ENCODE peak calls at places on chromosomes 6 and 20, in ten cellular contexts. N, D, R, A, S, P, M, L, Q and C are unnamed samples.

GRCh38 chr6:44563397-44563796 is 175.9 kb downstream of the CDC5L start:
- DNase-seq in Q (no peak), L (no peak), N (no peak), S (no peak), M (peak; percentile 13), A (no peak), D (no peak), R (no peak), P (no peak), C (peak; percentile 46)

GRCh38 chr20:32535953-32536823 is 48.9 kb downstream of the NOL4L start:
- DNase-seq in L (peak; percentile 69), A (peak; percentile 96), M (no peak), P (no peak), N (peak; percentile 75), Q (peak; percentile 63), S (peak; percentile 88), D (peak; percentile 69), R (peak; percentile 72), C (no peak)

GRCh38 chr20:13089950-13090469 is 81.2 kb downstream of the SPTLC3 start:
- DNase-seq in N (no peak), R (no peak), Q (no peak), P (no peak), A (no peak), S (no peak), D (no peak), L (no peak), M (no peak), C (no peak)

GRCh38 chr20:20370087-20370575 is 2.2 kb downstream of the INSM1 start:
- DNase-seq in L (no peak), P (no peak), A (no peak), N (no peak), D (no peak), M (no peak), S (no peak), R (no peak), Q (no peak), C (no peak)

GRCh38 chr20:35907017-35907685 is 47.2 kb downstream of the SCAND1 start:
- DNase-seq in P (no peak), N (no peak), A (no peak), Q (no peak), D (no peak), S (no peak), M (peak; percentile 63), R (no peak), L (no peak), C (no peak)

GRCh38 chr20:33653218-33653899 is 8.8 kb upstream of the C20orf144 start:
- DNase-seq in D (peak; percentile 85), R (peak; percentile 71), Q (peak; percentile 63), L (peak; percentile 70), S (peak; percentile 32), N (no peak), A (peak; percentile 75), M (peak; percentile 60), P (peak; percentile 69), C (no peak)

GRCh38 chr20:48684501-48685041 is 143.2 kb downstream of the PREX1 start:
- DNase-seq in M (no peak), N (no peak), S (no peak), R (peak; percentile 81), D (no peak), A (no peak), P (no peak), L (peak; percentile 68), Q (peak; percentile 44), C (no peak)

GRCh38 chr6:128827675-128828464 is 55.1 kb upstream of the LAMA2 start:
- DNase-seq in M (no peak), D (no peak), L (no peak), N (no peak), A (no peak), S (no peak), P (no peak), Q (no peak), R (no peak), C (no peak)

DNA sequence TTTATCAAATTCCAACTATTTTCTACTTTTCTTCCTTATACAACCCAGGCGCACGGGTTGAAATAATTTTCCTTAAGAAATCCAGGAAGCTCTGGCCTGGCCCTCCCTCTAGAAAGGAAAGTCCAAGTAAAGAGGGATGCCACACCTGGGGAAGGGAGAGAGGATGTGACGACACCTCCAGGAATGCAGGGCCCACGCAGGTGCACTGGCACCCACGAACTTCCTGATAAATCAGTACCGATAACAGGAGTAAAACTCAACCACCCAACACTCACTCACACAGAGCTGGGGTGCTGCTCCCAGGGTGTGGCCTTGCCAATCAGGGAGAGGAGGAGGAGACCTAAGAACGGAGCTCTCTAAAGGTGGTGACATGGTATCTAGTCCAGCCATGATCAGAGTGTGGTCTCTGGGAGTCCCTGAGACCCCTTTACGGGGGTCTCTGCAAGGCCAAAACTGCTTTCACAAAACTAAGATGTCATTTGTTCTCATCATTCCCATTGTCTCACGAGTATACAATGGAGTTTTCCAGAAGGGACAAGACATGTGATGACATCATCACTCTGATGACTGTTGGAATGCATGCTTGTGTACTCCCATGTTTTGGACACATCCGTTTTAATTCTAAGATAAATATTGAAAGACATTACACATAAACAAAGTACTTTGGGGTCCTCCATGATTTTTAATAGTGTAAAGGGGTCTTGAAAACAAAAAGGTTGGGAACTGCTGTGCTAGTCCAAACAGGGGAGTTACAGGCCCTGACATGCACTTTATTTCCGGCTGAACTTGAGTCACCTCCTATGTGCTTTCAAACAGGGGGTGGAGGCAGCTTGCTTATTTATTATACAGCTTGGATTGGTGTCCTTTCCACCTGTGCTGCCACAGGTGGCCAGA is 2.2 kb upstream of the PARD6B start:
- DNase-seq in A (no peak), S (no peak), M (no peak), R (peak; percentile 75), L (no peak), P (peak; percentile 66), Q (no peak), N (no peak), D (peak; percentile 95), C (peak; percentile 85)
- H3K27ac ChIP-seq in A (peak overlapping the region; percentile 64), S (no peak overlapping the region), M (no peak overlapping the region), R (peak overlapping the region; percentile 85), L (peak overlapping the region; percentile 86), P (peak overlapping the region; percentile 88), Q (no peak overlapping the region), N (peak overlapping the region; percentile 95), D (peak overlapping the region; percentile 79), C (peak overlapping the region; percentile 100)

DNA sequence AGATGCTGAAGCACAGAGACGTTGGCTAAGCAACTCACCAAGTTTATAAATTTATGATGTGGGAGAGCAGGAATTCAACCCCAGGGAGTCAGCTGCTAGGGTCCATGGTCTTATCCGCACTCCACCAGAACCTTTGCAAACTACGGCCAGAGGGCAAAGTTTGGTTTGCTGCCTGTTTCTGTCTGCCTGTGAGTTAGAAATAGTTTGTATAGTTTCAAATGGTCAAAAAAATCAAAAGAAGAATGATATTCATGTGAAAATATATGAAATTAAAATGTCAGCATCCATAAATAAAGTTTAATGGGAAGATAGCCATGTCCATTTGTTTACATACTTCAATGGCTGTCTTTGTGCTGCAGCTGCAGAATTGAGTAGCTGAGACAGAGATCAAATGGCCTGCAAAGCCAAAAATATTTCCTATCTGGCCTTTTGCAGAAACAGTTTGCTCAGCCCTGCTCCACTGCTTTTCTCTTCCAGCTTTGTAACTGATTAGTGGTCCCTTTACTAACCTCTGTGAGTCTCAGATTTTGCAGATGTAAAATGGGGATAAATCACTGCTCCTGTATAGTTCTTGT is 83.8 kb upstream of the ZFP64 start:
- DNase-seq in M (no peak), R (no peak), Q (no peak), S (no peak), P (peak; percentile 47), N (no peak), L (no peak), A (no peak), D (no peak), C (no peak)
- H3K27ac ChIP-seq in M (no peak overlapping the region), R (no peak overlapping the region), Q (no peak overlapping the region), S (no peak overlapping the region), P (no peak overlapping the region), N (no peak overlapping the region), L (no peak overlapping the region), A (no peak overlapping the region), D (no peak overlapping the region), C (no peak overlapping the region)

DNA sequence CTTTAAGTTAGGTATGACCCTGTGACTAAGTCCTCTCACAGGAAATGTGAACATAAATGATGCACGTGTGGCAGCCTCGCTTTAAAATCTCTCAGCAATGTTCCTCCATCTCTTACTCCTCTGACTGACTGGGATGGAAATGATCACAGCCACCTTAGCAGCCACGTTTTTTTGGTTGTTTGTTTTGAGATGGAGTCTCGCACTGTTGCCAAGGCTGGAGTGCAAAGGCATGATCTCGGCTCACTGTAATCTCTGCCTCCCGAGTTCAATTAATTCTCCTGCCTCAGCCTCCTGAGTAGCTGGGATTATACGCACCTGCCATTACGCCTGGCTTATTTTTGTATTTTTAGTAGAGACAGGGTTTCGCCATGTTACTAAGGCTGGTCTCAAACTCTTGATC is 35.8 kb upstream of the HAO1 start:
- DNase-seq in N (no peak), P (no peak), D (no peak), Q (no peak), S (no peak), M (no peak), R (no peak), A (no peak), L (no peak), C (no peak)
- H3K27ac ChIP-seq in N (no peak overlapping the region), P (no peak overlapping the region), D (no peak overlapping the region), Q (no peak overlapping the region), S (no peak overlapping the region), M (no peak overlapping the region), R (no peak overlapping the region), A (no peak overlapping the region), L (no peak overlapping the region), C (no peak overlapping the region)

DNA sequence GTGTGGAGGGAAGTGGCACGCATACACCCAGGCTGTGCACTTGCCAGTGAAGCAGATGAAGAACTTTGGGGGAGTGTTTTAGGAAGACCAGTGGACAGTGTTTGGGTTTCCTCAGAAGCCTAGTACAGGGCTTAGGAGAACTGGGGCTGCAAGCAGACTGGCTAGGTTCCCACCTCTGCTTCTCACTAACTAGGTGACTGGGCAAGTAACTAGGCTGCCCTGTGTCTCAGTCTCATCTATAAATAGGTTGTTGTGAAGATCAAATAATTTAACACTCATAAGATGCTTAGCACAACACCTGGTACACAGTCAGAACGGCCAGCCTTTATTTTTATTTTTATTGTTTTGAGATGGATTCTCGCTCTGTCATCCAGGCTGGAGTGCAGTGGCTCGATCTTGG is 312.1 kb downstream of the CDH26 start:
- DNase-seq in D (no peak), M (no peak), A (no peak), Q (no peak), P (no peak), L (no peak), N (no peak), S (no peak), R (no peak), C (no peak)
- H3K27ac ChIP-seq in D (no peak overlapping the region), M (no peak overlapping the region), A (no peak overlapping the region), Q (no peak overlapping the region), P (no peak overlapping the region), L (no peak overlapping the region), N (no peak overlapping the region), S (no peak overlapping the region), R (no peak overlapping the region), C (no peak overlapping the region)

GRCh38 chr20:58406422-58407001 is 17.5 kb downstream of the VAPB start:
- DNase-seq in L (no peak), D (peak; percentile 42), N (no peak), Q (no peak), R (no peak), P (peak; percentile 28), A (no peak), S (no peak), M (no peak), C (no peak)
- H3K27ac ChIP-seq in L (no peak overlapping the region), D (no peak overlapping the region), N (no peak overlapping the region), Q (no peak overlapping the region), R (no peak overlapping the region), P (peak overlapping the region; percentile 47), A (peak overlapping the region; percentile 66), S (no peak overlapping the region), M (no peak overlapping the region), C (peak overlapping the region; percentile 70)

GRCh38 chr6:169851641-169852503 is 100.5 kb downstream of the ERMARD start:
- DNase-seq in L (no peak), A (no peak), Q (no peak), M (peak; percentile 71), R (peak; percentile 24), N (peak; percentile 67), P (peak; percentile 45), D (peak; percentile 62), S (no peak), C (no peak)
- H3K27ac ChIP-seq in L (no peak overlapping the region), A (no peak overlapping the region), Q (no peak overlapping the region), M (peak overlapping the region; percentile 88), R (peak overlapping the region; percentile 28), N (peak overlapping the region; percentile 68), P (no peak overlapping the region), D (peak overlapping the region; percentile 61), S (no peak overlapping the region), C (no peak overlapping the region)